ENCODE peak calls at places on chromosome 7, in six cellular contexts. Z, H, T, I, X and V are unnamed samples.

GRCh38 chr7:32070406-32071360 is at the start of gene PDE1C:
- DNase-seq in Z (no peak), H (no peak), T (no peak), I (no peak), X (peak; percentile 82), V (peak; percentile 66)

GRCh38 chr7:1151653-1152425 is 8.2 kb downstream of the ZFAND2A start:
- DNase-seq in Z (no peak), H (no peak), T (no peak), I (no peak), X (no peak), V (no peak)

GRCh38 chr7:121081327-121081936 is 92.9 kb downstream of the CPED1 start:
- DNase-seq in Z (no peak), H (no peak), T (no peak), I (no peak), X (no peak), V (no peak)

GRCh38 chr7:151346180-151346769 is 4.7 kb downstream of the NUB1 start:
- DNase-seq in Z (no peak), H (peak; percentile 24), T (no peak), I (no peak), X (no peak), V (no peak)

GRCh38 chr7:44791278-44792219 is 4.9 kb upstream of the PPIA start:
- DNase-seq in Z (no peak), H (no peak), T (no peak), I (no peak), X (no peak), V (peak; percentile 67)

GRCh38 chr7:140506788-140507464 is 27.6 kb upstream of the MKRN1 start:
- DNase-seq in Z (no peak), H (peak; percentile 22), T (no peak), I (no peak), X (peak; percentile 65), V (peak; percentile 73)

GRCh38 chr7:154994996-154995395 is 7.9 kb downstream of the PAXIP1 start:
- DNase-seq in Z (no peak), H (no peak), T (no peak), I (no peak), X (no peak), V (no peak)

GRCh38 chr7:131724776-131725345 is 168.4 kb upstream of the PODXL start:
- DNase-seq in Z (no peak), H (no peak), T (no peak), I (no peak), X (no peak), V (no peak)

GRCh38 chr7:150514748-150515222 is at the start of gene GIMAP7:
- DNase-seq in Z (no peak), H (peak; percentile 36), T (no peak), I (no peak), X (peak; percentile 43), V (no peak)

GRCh38 chr7:6395898-6396582 is 51.7 kb downstream of the DAGLB start:
- DNase-seq in Z (no peak), H (peak; percentile 29), T (no peak), I (no peak), X (peak; percentile 75), V (no peak)

GRCh38 chr7:41010418-41010817 is 692.5 kb downstream of the INHBA start:
- DNase-seq in Z (no peak), H (no peak), T (no peak), I (no peak), X (no peak), V (peak; percentile 20)